ENCODE peak calls at places on chromosomes 7 and 10, in seven cellular contexts. W, K, T, S, F, R and G are unnamed samples.

GRCh38 chr7:5296627-5297226 is 14.0 kb downstream of the SLC29A4 start:
- DNase-seq in W (no peak), K (peak; percentile 31), T (no peak), S (peak; percentile 38), F (peak; percentile 35), R (no peak), G (peak; percentile 27)

GRCh38 chr7:74656911-74657691 is 417 bp upstream of the GTF2I start:
- DNase-seq in W (peak; percentile 100), K (peak; percentile 94), T (peak; percentile 99), S (peak; percentile 95), F (peak; percentile 95), R (peak; percentile 99), G (peak; percentile 98)

GRCh38 chr7:29337628-29338116 is 143.1 kb downstream of the CHN2 start:
- DNase-seq in W (no peak), K (no peak), T (no peak), S (no peak), F (no peak), R (no peak), G (no peak)

GRCh38 chr7:28315565-28316420 is 96.5 kb upstream of the CREB5 start:
- DNase-seq in W (no peak), K (no peak), T (no peak), S (no peak), F (no peak), R (no peak), G (no peak)

GRCh38 chr10:93566435-93567276 is at the start of gene FFAR4:
- DNase-seq in W (peak; percentile 64), K (no peak), T (no peak), S (no peak), F (no peak), R (no peak), G (peak; percentile 6)

GRCh38 chr10:129880191-129880590 is 83.9 kb downstream of the EBF3 start:
- DNase-seq in W (no peak), K (no peak), T (no peak), S (no peak), F (no peak), R (no peak), G (no peak)

GRCh38 chr7:158432369-158433270 is 155.0 kb downstream of the PTPRN2 start:
- DNase-seq in W (no peak), K (no peak), T (no peak), S (no peak), F (no peak), R (peak; percentile 40), G (no peak)

GRCh38 chr7:55065079-55065478 is 46.3 kb downstream of the EGFR start:
- DNase-seq in W (no peak), K (no peak), T (no peak), S (no peak), F (no peak), R (peak; percentile 99), G (peak; percentile 86)

GRCh38 chr10:123795196-123795780 is 96.3 kb downstream of the CPXM2 start:
- DNase-seq in W (no peak), K (no peak), T (no peak), S (no peak), F (no peak), R (no peak), G (no peak)

GRCh38 chr10:71632200-71632820 is 87.3 kb downstream of the C10orf105 start:
- DNase-seq in W (no peak), K (no peak), T (no peak), S (no peak), F (no peak), R (no peak), G (no peak)

GRCh38 chr7:111919690-111920179 is 286.5 kb downstream of the DOCK4 start:
- DNase-seq in W (no peak), K (no peak), T (no peak), S (no peak), F (no peak), R (no peak), G (no peak)

GRCh38 chr7:14936530-14936929 is 34.0 kb upstream of the DGKB start:
- DNase-seq in W (no peak), K (no peak), T (peak; percentile 52), S (no peak), F (no peak), R (peak; percentile 89), G (no peak)

GRCh38 chr10:88271736-88272135 is 311.4 kb downstream of the RNLS start:
- DNase-seq in W (no peak), K (no peak), T (no peak), S (no peak), F (no peak), R (no peak), G (no peak)